ENCODE peak calls at places on chromosome 3, in eight cellular contexts. I, D, G, X, J, U, Q and R are unnamed samples.

GRCh38 chr3:52446631-52447511 is 2.0 kb upstream of the SEMA3G start:
- DNase-seq in I (peak; percentile 42), D (peak; percentile 17), G (peak; percentile 93), X (peak; percentile 45), J (peak; percentile 68), U (peak; percentile 63), Q (peak; percentile 62), R (peak; percentile 77)

GRCh38 chr3:13570391-13571194 is 21.7 kb downstream of the FBLN2 start:
- DNase-seq in I (no peak), D (no peak), G (no peak), X (no peak), J (no peak), U (no peak), Q (no peak), R (peak; percentile 56)

GRCh38 chr3:42608586-42608985 is 8.1 kb downstream of the NKTR start:
- DNase-seq in I (peak; percentile 14), D (peak; percentile 30), G (no peak), X (no peak), J (no peak), U (no peak), Q (no peak), R (no peak)

GRCh38 chr3:40504636-40505430 is 1.0 kb upstream of the ZNF620 start:
- DNase-seq in I (no peak), D (peak; percentile 95), G (no peak), X (peak; percentile 66), J (peak; percentile 96), U (peak; percentile 38), Q (no peak), R (peak; percentile 84)

GRCh38 chr3:114803042-114803695 is 343.9 kb downstream of the ZBTB20 start:
- DNase-seq in I (no peak), D (no peak), G (no peak), X (no peak), J (no peak), U (no peak), Q (no peak), R (no peak)

GRCh38 chr3:184334470-184335158 is 2.8 kb upstream of the FAM131A start:
- DNase-seq in I (no peak), D (no peak), G (peak; percentile 58), X (no peak), J (peak; percentile 33), U (no peak), Q (peak; percentile 12), R (no peak)

GRCh38 chr3:195139091-195139875 is 131.7 kb downstream of the XXYLT1 start:
- DNase-seq in I (no peak), D (no peak), G (no peak), X (no peak), J (no peak), U (no peak), Q (no peak), R (no peak)

GRCh38 chr3:197756704-197757103 is 7.0 kb downstream of the FYTTD1 start:
- DNase-seq in I (no peak), D (no peak), G (no peak), X (no peak), J (no peak), U (no peak), Q (no peak), R (no peak)

GRCh38 chr3:22922317-22922716 is 280.8 kb upstream of the UBE2E2 start:
- DNase-seq in I (no peak), D (no peak), G (peak; percentile 69), X (no peak), J (peak; percentile 34), U (no peak), Q (no peak), R (peak; percentile 32)

GRCh38 chr3:156483426-156483825 is 71.5 kb downstream of the SSR3 start:
- DNase-seq in I (no peak), D (peak; percentile 62), G (no peak), X (peak; percentile 74), J (peak; percentile 60), U (no peak), Q (no peak), R (no peak)

GRCh38 chr3:23748398-23749110 is 57.2 kb upstream of the UBE2E1 start:
- DNase-seq in I (no peak), D (no peak), G (no peak), X (no peak), J (peak; percentile 79), U (peak; percentile 46), Q (no peak), R (no peak)

GRCh38 chr3:17747184-17747889 is 4.9 kb upstream of the TBC1D5 start:
- DNase-seq in I (no peak), D (no peak), G (peak; percentile 65), X (peak; percentile 21), J (no peak), U (no peak), Q (no peak), R (peak; percentile 60)

GRCh38 chr3:11306815-11307589 is 34.8 kb downstream of the ATG7 start:
- DNase-seq in I (no peak), D (no peak), G (no peak), X (no peak), J (no peak), U (no peak), Q (peak; percentile 5), R (no peak)

GRCh38 chr3:170643831-170644230 is 58.0 kb upstream of the SLC7A14 start:
- DNase-seq in I (no peak), D (no peak), G (no peak), X (no peak), J (no peak), U (no peak), Q (no peak), R (no peak)

GRCh38 chr3:71714595-71714994 is 10.6 kb downstream of the EIF4E3 start:
- DNase-seq in I (no peak), D (no peak), G (no peak), X (no peak), J (no peak), U (no peak), Q (no peak), R (no peak)

GRCh38 chr3:124429129-124429815 is 301.0 kb upstream of the UMPS start:
- DNase-seq in I (no peak), D (peak; percentile 66), G (no peak), X (peak; percentile 93), J (peak; percentile 81), U (no peak), Q (no peak), R (peak; percentile 39)

GRCh38 chr3:177832862-177833261 is 635.6 kb upstream of the TBL1XR1 start:
- DNase-seq in I (peak; percentile 15), D (no peak), G (no peak), X (no peak), J (no peak), U (no peak), Q (no peak), R (no peak)

GRCh38 chr3:60053518-60054265 is 1003.9 kb upstream of the CFAP20DC start:
- DNase-seq in I (no peak), D (peak; percentile 7), G (no peak), X (no peak), J (peak; percentile 42), U (no peak), Q (no peak), R (no peak)

GRCh38 chr3:396293-396692 is 199.7 kb downstream of the CHL1 start:
- DNase-seq in I (no peak), D (no peak), G (no peak), X (no peak), J (peak; percentile 16), U (no peak), Q (no peak), R (no peak)

GRCh38 chr3:139585820-139586219 is 46.3 kb upstream of the RBP1 start:
- DNase-seq in I (no peak), D (no peak), G (no peak), X (no peak), J (peak; percentile 27), U (no peak), Q (no peak), R (no peak)

GRCh38 chr3:136177876-136178275 is 18.3 kb downstream of the MSL2 start:
- DNase-seq in I (no peak), D (no peak), G (no peak), X (no peak), J (no peak), U (no peak), Q (no peak), R (no peak)